ENCODE peak calls at places on chromosome 2, in ten cellular contexts. One of them, this sample, is unnamed.

GRCh38 chr2:165627463-165627862 is 158.0 kb downstream of the CSRNP3 start:
- DNase-seq in astrocyte of the spinal cord: peak; percentile 79
- DNase-seq in transverse colon: no peak
- DNase-seq in endothelial cell of umbilical vein: peak; percentile 17
- DNase-seq in psoas muscle: no peak
- DNase-seq in HL-60: no peak
- DNase-seq in heart left ventricle: no peak
- DNase-seq in brain microvascular endothelial cell: peak; percentile 88
- DNase-seq in GM12878: no peak
- DNase-seq in OCI-LY7: no peak
- DNase-seq in this sample: peak; percentile 14

GRCh38 chr2:61689526-61689925 is 151.4 kb upstream of the XPO1 start:
- DNase-seq in astrocyte of the spinal cord: no peak
- DNase-seq in transverse colon: no peak
- DNase-seq in endothelial cell of umbilical vein: no peak
- DNase-seq in psoas muscle: no peak
- DNase-seq in HL-60: no peak
- DNase-seq in heart left ventricle: no peak
- DNase-seq in brain microvascular endothelial cell: no peak
- DNase-seq in GM12878: no peak
- DNase-seq in OCI-LY7: no peak
- DNase-seq in this sample: peak; percentile 60

GRCh38 chr2:226742346-226742745 is 57.3 kb downstream of the IRS1 start:
- DNase-seq in astrocyte of the spinal cord: peak; percentile 72
- DNase-seq in transverse colon: no peak
- DNase-seq in endothelial cell of umbilical vein: no peak
- DNase-seq in psoas muscle: peak; percentile 69
- DNase-seq in HL-60: no peak
- DNase-seq in heart left ventricle: peak; percentile 61
- DNase-seq in brain microvascular endothelial cell: no peak
- DNase-seq in GM12878: no peak
- DNase-seq in OCI-LY7: no peak
- DNase-seq in this sample: no peak

GRCh38 chr2:73892631-73893329 is at the start of gene ACTG2:
- DNase-seq in astrocyte of the spinal cord: peak; percentile 60
- DNase-seq in transverse colon: peak; percentile 28
- DNase-seq in endothelial cell of umbilical vein: no peak
- DNase-seq in psoas muscle: no peak
- DNase-seq in HL-60: no peak
- DNase-seq in heart left ventricle: no peak
- DNase-seq in brain microvascular endothelial cell: peak; percentile 22
- DNase-seq in GM12878: no peak
- DNase-seq in OCI-LY7: no peak
- DNase-seq in this sample: no peak

GRCh38 chr2:173869830-173870229 is 95.3 kb downstream of the SP3 start:
- DNase-seq in astrocyte of the spinal cord: no peak
- DNase-seq in transverse colon: no peak
- DNase-seq in endothelial cell of umbilical vein: no peak
- DNase-seq in psoas muscle: no peak
- DNase-seq in HL-60: no peak
- DNase-seq in heart left ventricle: no peak
- DNase-seq in brain microvascular endothelial cell: no peak
- DNase-seq in GM12878: no peak
- DNase-seq in OCI-LY7: peak; percentile 29
- DNase-seq in this sample: no peak

GRCh38 chr2:11633923-11634478 is 36.0 kb downstream of the NTSR2 start:
- DNase-seq in astrocyte of the spinal cord: no peak
- DNase-seq in transverse colon: no peak
- DNase-seq in endothelial cell of umbilical vein: no peak
- DNase-seq in psoas muscle: no peak
- DNase-seq in HL-60: no peak
- DNase-seq in heart left ventricle: no peak
- DNase-seq in brain microvascular endothelial cell: no peak
- DNase-seq in GM12878: no peak
- DNase-seq in OCI-LY7: no peak
- DNase-seq in this sample: no peak

GRCh38 chr2:117921520-117921919 is 92.3 kb downstream of the CCDC93 start:
- DNase-seq in astrocyte of the spinal cord: no peak
- DNase-seq in transverse colon: no peak
- DNase-seq in endothelial cell of umbilical vein: no peak
- DNase-seq in psoas muscle: no peak
- DNase-seq in HL-60: no peak
- DNase-seq in heart left ventricle: no peak
- DNase-seq in brain microvascular endothelial cell: no peak
- DNase-seq in GM12878: no peak
- DNase-seq in OCI-LY7: no peak
- DNase-seq in this sample: no peak

GRCh38 chr2:113211226-113212105 is 37.7 kb downstream of the PSD4 start:
- DNase-seq in astrocyte of the spinal cord: peak; percentile 71
- DNase-seq in transverse colon: no peak
- DNase-seq in endothelial cell of umbilical vein: no peak
- DNase-seq in psoas muscle: no peak
- DNase-seq in HL-60: no peak
- DNase-seq in heart left ventricle: peak; percentile 71
- DNase-seq in brain microvascular endothelial cell: no peak
- DNase-seq in GM12878: no peak
- DNase-seq in OCI-LY7: no peak
- DNase-seq in this sample: peak; percentile 58

GRCh38 chr2:118761791-118762190 is 85.7 kb downstream of the EN1 start:
- DNase-seq in astrocyte of the spinal cord: no peak
- DNase-seq in transverse colon: no peak
- DNase-seq in endothelial cell of umbilical vein: no peak
- DNase-seq in psoas muscle: no peak
- DNase-seq in HL-60: no peak
- DNase-seq in heart left ventricle: no peak
- DNase-seq in brain microvascular endothelial cell: no peak
- DNase-seq in GM12878: no peak
- DNase-seq in OCI-LY7: no peak
- DNase-seq in this sample: no peak

GRCh38 chr2:216606551-216607527 is 26.4 kb upstream of the IGFBP2 start:
- DNase-seq in astrocyte of the spinal cord: no peak
- DNase-seq in transverse colon: no peak
- DNase-seq in endothelial cell of umbilical vein: no peak
- DNase-seq in psoas muscle: no peak
- DNase-seq in HL-60: no peak
- DNase-seq in heart left ventricle: no peak
- DNase-seq in brain microvascular endothelial cell: no peak
- DNase-seq in GM12878: peak; percentile 54
- DNase-seq in OCI-LY7: peak; percentile 84
- DNase-seq in this sample: no peak

GRCh38 chr2:240217431-240218301 is 77.2 kb upstream of the OTOS start:
- DNase-seq in astrocyte of the spinal cord: no peak
- DNase-seq in transverse colon: no peak
- DNase-seq in endothelial cell of umbilical vein: no peak
- DNase-seq in psoas muscle: no peak
- DNase-seq in HL-60: no peak
- DNase-seq in heart left ventricle: no peak
- DNase-seq in brain microvascular endothelial cell: no peak
- DNase-seq in GM12878: no peak
- DNase-seq in OCI-LY7: peak; percentile 14
- DNase-seq in this sample: no peak

GRCh38 chr2:207122914-207123744 is 42.6 kb downstream of the KLF7 start:
- DNase-seq in astrocyte of the spinal cord: no peak
- DNase-seq in transverse colon: no peak
- DNase-seq in endothelial cell of umbilical vein: peak; percentile 26
- DNase-seq in psoas muscle: no peak
- DNase-seq in HL-60: no peak
- DNase-seq in heart left ventricle: no peak
- DNase-seq in brain microvascular endothelial cell: no peak
- DNase-seq in GM12878: no peak
- DNase-seq in OCI-LY7: no peak
- DNase-seq in this sample: peak; percentile 28

GRCh38 chr2:151417650-151418049 is 7.9 kb downstream of the RIF1 start:
- DNase-seq in astrocyte of the spinal cord: no peak
- DNase-seq in transverse colon: no peak
- DNase-seq in endothelial cell of umbilical vein: no peak
- DNase-seq in psoas muscle: no peak
- DNase-seq in HL-60: no peak
- DNase-seq in heart left ventricle: no peak
- DNase-seq in brain microvascular endothelial cell: no peak
- DNase-seq in GM12878: no peak
- DNase-seq in OCI-LY7: no peak
- DNase-seq in this sample: no peak

GRCh38 chr2:145599761-145600160 is 1079.8 kb upstream of the ZEB2 start:
- DNase-seq in astrocyte of the spinal cord: peak; percentile 53
- DNase-seq in transverse colon: no peak
- DNase-seq in endothelial cell of umbilical vein: no peak
- DNase-seq in psoas muscle: no peak
- DNase-seq in HL-60: no peak
- DNase-seq in heart left ventricle: no peak
- DNase-seq in brain microvascular endothelial cell: no peak
- DNase-seq in GM12878: no peak
- DNase-seq in OCI-LY7: no peak
- DNase-seq in this sample: peak; percentile 21

GRCh38 chr2:210912779-210913178 is 356.4 kb downstream of the CPS1 start:
- DNase-seq in astrocyte of the spinal cord: no peak
- DNase-seq in transverse colon: no peak
- DNase-seq in endothelial cell of umbilical vein: no peak
- DNase-seq in psoas muscle: no peak
- DNase-seq in HL-60: no peak
- DNase-seq in heart left ventricle: no peak
- DNase-seq in brain microvascular endothelial cell: no peak
- DNase-seq in GM12878: no peak
- DNase-seq in OCI-LY7: no peak
- DNase-seq in this sample: no peak

GRCh38 chr2:126527836-126528490 is 128.0 kb upstream of the GYPC start:
- DNase-seq in astrocyte of the spinal cord: peak; percentile 38
- DNase-seq in transverse colon: peak; percentile 71
- DNase-seq in endothelial cell of umbilical vein: no peak
- DNase-seq in psoas muscle: peak; percentile 70
- DNase-seq in HL-60: peak; percentile 67
- DNase-seq in heart left ventricle: peak; percentile 74
- DNase-seq in brain microvascular endothelial cell: peak; percentile 58
- DNase-seq in GM12878: peak; percentile 11
- DNase-seq in OCI-LY7: peak; percentile 65
- DNase-seq in this sample: peak; percentile 79

GRCh38 chr2:141630531-141630930 is 500.3 kb downstream of the LRP1B start:
- DNase-seq in astrocyte of the spinal cord: no peak
- DNase-seq in transverse colon: no peak
- DNase-seq in endothelial cell of umbilical vein: no peak
- DNase-seq in psoas muscle: no peak
- DNase-seq in HL-60: no peak
- DNase-seq in heart left ventricle: no peak
- DNase-seq in brain microvascular endothelial cell: no peak
- DNase-seq in GM12878: no peak
- DNase-seq in OCI-LY7: no peak
- DNase-seq in this sample: no peak

GRCh38 chr2:190679813-190680591 is 31.1 kb downstream of the NAB1 start:
- DNase-seq in astrocyte of the spinal cord: no peak
- DNase-seq in transverse colon: peak; percentile 73
- DNase-seq in endothelial cell of umbilical vein: no peak
- DNase-seq in psoas muscle: peak; percentile 68
- DNase-seq in HL-60: peak; percentile 48
- DNase-seq in heart left ventricle: peak; percentile 37
- DNase-seq in brain microvascular endothelial cell: peak; percentile 86
- DNase-seq in GM12878: peak; percentile 54
- DNase-seq in OCI-LY7: peak; percentile 24
- DNase-seq in this sample: peak; percentile 87
- TF ChIP-seq CTCF in astrocyte of the spinal cord: peak; percentile 38
- TF ChIP-seq CTCF in transverse colon: peak; percentile 57
- TF ChIP-seq CTCF in endothelial cell of umbilical vein: peak; percentile 11
- TF ChIP-seq CTCF in psoas muscle: peak; percentile 28
- TF ChIP-seq CTCF in HL-60: no peak
- TF ChIP-seq CTCF in heart left ventricle: peak; percentile 53
- TF ChIP-seq CTCF in brain microvascular endothelial cell: peak; percentile 82
- TF ChIP-seq CTCF in GM12878: peak; percentile 65
- TF ChIP-seq CTCF in OCI-LY7: peak; percentile 79
- TF ChIP-seq CTCF in this sample: peak; percentile 67

GRCh38 chr2:142722569-142722968 is 154.9 kb upstream of the KYNU start:
- DNase-seq in astrocyte of the spinal cord: peak; percentile 48
- DNase-seq in transverse colon: no peak
- DNase-seq in endothelial cell of umbilical vein: no peak
- DNase-seq in psoas muscle: no peak
- DNase-seq in HL-60: no peak
- DNase-seq in heart left ventricle: no peak
- DNase-seq in brain microvascular endothelial cell: no peak
- DNase-seq in GM12878: no peak
- DNase-seq in OCI-LY7: no peak
- DNase-seq in this sample: peak; percentile 65

GRCh38 chr2:142723236-142723635 is 154.2 kb upstream of the KYNU start:
- DNase-seq in astrocyte of the spinal cord: no peak
- DNase-seq in transverse colon: no peak
- DNase-seq in endothelial cell of umbilical vein: no peak
- DNase-seq in psoas muscle: no peak
- DNase-seq in HL-60: no peak
- DNase-seq in heart left ventricle: no peak
- DNase-seq in brain microvascular endothelial cell: no peak
- DNase-seq in GM12878: no peak
- DNase-seq in OCI-LY7: no peak
- DNase-seq in this sample: no peak

GRCh38 chr2:142721015-142721414 is 156.4 kb upstream of the KYNU start:
- DNase-seq in astrocyte of the spinal cord: no peak
- DNase-seq in transverse colon: no peak
- DNase-seq in endothelial cell of umbilical vein: no peak
- DNase-seq in psoas muscle: no peak
- DNase-seq in HL-60: no peak
- DNase-seq in heart left ventricle: no peak
- DNase-seq in brain microvascular endothelial cell: no peak
- DNase-seq in GM12878: no peak
- DNase-seq in OCI-LY7: no peak
- DNase-seq in this sample: no peak

GRCh38 chr2:142724186-142724585 is 153.3 kb upstream of the KYNU start:
- DNase-seq in astrocyte of the spinal cord: no peak
- DNase-seq in transverse colon: no peak
- DNase-seq in endothelial cell of umbilical vein: no peak
- DNase-seq in psoas muscle: no peak
- DNase-seq in HL-60: no peak
- DNase-seq in heart left ventricle: no peak
- DNase-seq in brain microvascular endothelial cell: no peak
- DNase-seq in GM12878: no peak
- DNase-seq in OCI-LY7: no peak
- DNase-seq in this sample: no peak

GRCh38 chr2:142722086-142722485 is 155.4 kb upstream of the KYNU start:
- DNase-seq in astrocyte of the spinal cord: no peak
- DNase-seq in transverse colon: no peak
- DNase-seq in endothelial cell of umbilical vein: no peak
- DNase-seq in psoas muscle: no peak
- DNase-seq in HL-60: no peak
- DNase-seq in heart left ventricle: no peak
- DNase-seq in brain microvascular endothelial cell: no peak
- DNase-seq in GM12878: no peak
- DNase-seq in OCI-LY7: no peak
- DNase-seq in this sample: no peak
- H3K4me3 ChIP-seq in astrocyte of the spinal cord: no peak overlapping the region
- H3K4me3 ChIP-seq in transverse colon: no peak overlapping the region
- H3K4me3 ChIP-seq in endothelial cell of umbilical vein: no peak overlapping the region
- H3K4me3 ChIP-seq in psoas muscle: no peak overlapping the region
- H3K4me3 ChIP-seq in HL-60: no peak overlapping the region
- H3K4me3 ChIP-seq in heart left ventricle: no peak overlapping the region
- H3K4me3 ChIP-seq in brain microvascular endothelial cell: no peak overlapping the region
- H3K4me3 ChIP-seq in GM12878: no peak overlapping the region
- H3K4me3 ChIP-seq in OCI-LY7: no peak overlapping the region
- H3K4me3 ChIP-seq in this sample: no peak overlapping the region

GRCh38 chr2:75560022-75560767 is 544 bp downstream of the EVA1A start:
- DNase-seq in astrocyte of the spinal cord: peak; percentile 45
- DNase-seq in transverse colon: no peak
- DNase-seq in endothelial cell of umbilical vein: peak; percentile 56
- DNase-seq in psoas muscle: no peak
- DNase-seq in HL-60: no peak
- DNase-seq in heart left ventricle: no peak
- DNase-seq in brain microvascular endothelial cell: peak; percentile 27
- DNase-seq in GM12878: no peak
- DNase-seq in OCI-LY7: no peak
- DNase-seq in this sample: peak; percentile 39
- TF ChIP-seq CTCF in astrocyte of the spinal cord: peak; percentile 67
- TF ChIP-seq CTCF in transverse colon: no peak
- TF ChIP-seq CTCF in endothelial cell of umbilical vein: peak; percentile 61
- TF ChIP-seq CTCF in psoas muscle: no peak
- TF ChIP-seq CTCF in HL-60: no peak
- TF ChIP-seq CTCF in heart left ventricle: peak; percentile 11
- TF ChIP-seq CTCF in brain microvascular endothelial cell: peak; percentile 76
- TF ChIP-seq CTCF in GM12878: no peak
- TF ChIP-seq CTCF in OCI-LY7: peak; percentile 11
- TF ChIP-seq CTCF in this sample: peak; percentile 36

GRCh38 chr2:172736419-172737174 is 952 bp downstream of the RAPGEF4 start:
- DNase-seq in astrocyte of the spinal cord: no peak
- DNase-seq in transverse colon: no peak
- DNase-seq in endothelial cell of umbilical vein: no peak
- DNase-seq in psoas muscle: no peak
- DNase-seq in HL-60: no peak
- DNase-seq in heart left ventricle: no peak
- DNase-seq in brain microvascular endothelial cell: no peak
- DNase-seq in GM12878: no peak
- DNase-seq in OCI-LY7: no peak
- DNase-seq in this sample: no peak
- H3K4me3 ChIP-seq in astrocyte of the spinal cord: no peak overlapping the region
- H3K4me3 ChIP-seq in transverse colon: no peak overlapping the region
- H3K4me3 ChIP-seq in endothelial cell of umbilical vein: no peak overlapping the region
- H3K4me3 ChIP-seq in psoas muscle: peak overlapping the region; percentile 58
- H3K4me3 ChIP-seq in HL-60: peak overlapping the region; percentile 44
- H3K4me3 ChIP-seq in heart left ventricle: peak overlapping the region; percentile 62
- H3K4me3 ChIP-seq in brain microvascular endothelial cell: peak overlapping the region; percentile 48
- H3K4me3 ChIP-seq in GM12878: no peak overlapping the region
- H3K4me3 ChIP-seq in OCI-LY7: no peak overlapping the region
- H3K4me3 ChIP-seq in this sample: no peak overlapping the region